ENCODE peak calls at places on chromosomes 2 and 18, in eight cellular contexts. O, D, A, H, M, P, R and Z are unnamed samples.
A peak's percentile ranks its signal among the peaks of the same experiment; 100 is the strongest.

GRCh38 chr18:65751145-65752085 is 603 bp downstream of the CDH7 start:
- DNase-seq in O (no peak), D (no peak), A (no peak), H (no peak), M (peak; percentile 36), P (no peak), R (no peak), Z (no peak)

GRCh38 chr2:172207916-172208315 is 105.2 kb upstream of the DLX2 start:
- DNase-seq in O (no peak), D (no peak), A (no peak), H (no peak), M (no peak), P (peak; percentile 28), R (no peak), Z (no peak)

GRCh38 chr18:12777543-12777942 is 74.7 kb downstream of the PSMG2 start:
- DNase-seq in O (no peak), D (no peak), A (no peak), H (no peak), M (no peak), P (no peak), R (no peak), Z (no peak)

GRCh38 chr2:96823203-96823602 is 7.1 kb downstream of the CNNM3 start:
- DNase-seq in O (no peak), D (no peak), A (no peak), H (no peak), M (no peak), P (peak; percentile 57), R (no peak), Z (no peak)

GRCh38 chr2:157837851-157838441 is 38.2 kb downstream of the ACVR1 start:
- DNase-seq in O (peak; percentile 33), D (peak; percentile 52), A (no peak), H (no peak), M (no peak), P (peak; percentile 29), R (no peak), Z (no peak)

GRCh38 chr2:20351555-20352229 is 1.0 kb upstream of the PUM2 start:
- DNase-seq in O (no peak), D (no peak), A (no peak), H (no peak), M (no peak), P (no peak), R (no peak), Z (no peak)

GRCh38 chr18:62028715-62029114 is 135.9 kb upstream of the RNF152 start:
- DNase-seq in O (no peak), D (no peak), A (no peak), H (no peak), M (no peak), P (no peak), R (no peak), Z (no peak)

GRCh38 chr2:70664525-70664924 is 103.5 kb downstream of the ADD2 start:
- DNase-seq in O (no peak), D (no peak), A (no peak), H (no peak), M (no peak), P (no peak), R (no peak), Z (no peak)

GRCh38 chr2:16031848-16032159 is 91.5 kb downstream of the MYCN start:
- DNase-seq in O (no peak), D (no peak), A (no peak), H (no peak), M (peak; percentile 73), P (no peak), R (no peak), Z (no peak)

GRCh38 chr2:119727493-119727892 is 32.2 kb upstream of the PTPN4 start:
- DNase-seq in O (no peak), D (no peak), A (no peak), H (no peak), M (no peak), P (no peak), R (no peak), Z (no peak)

GRCh38 chr2:9422321-9423099 is 818 bp downstream of the ITGB1BP1 start:
- DNase-seq in O (peak; percentile 45), D (no peak), A (peak; percentile 66), H (no peak), M (peak; percentile 59), P (peak; percentile 47), R (no peak), Z (no peak)

GRCh38 chr2:231928481-231928880 is 2.3 kb upstream of the NPPC start:
- DNase-seq in O (no peak), D (no peak), A (peak; percentile 13), H (no peak), M (no peak), P (no peak), R (no peak), Z (no peak)
- TF ChIP-seq CTCF in O (no peak), D (no peak), A (no peak), H (no peak), M (no peak), P (peak; percentile 5), R (peak; percentile 52), Z (no peak)

GRCh38 chr2:223697316-223697875 is 95.2 kb upstream of the SCG2 start:
- DNase-seq in O (peak; percentile 7), D (no peak), A (no peak), H (no peak), M (no peak), P (no peak), R (no peak), Z (no peak)

GRCh38 chr2:223696719-223697118 is 94.6 kb upstream of the SCG2 start:
- DNase-seq in O (peak; percentile 60), D (peak; percentile 24), A (no peak), H (no peak), M (no peak), P (peak; percentile 74), R (no peak), Z (no peak)

GRCh38 chr2:223697921-223698645 is 95.9 kb upstream of the SCG2 start:
- DNase-seq in O (peak; percentile 15), D (no peak), A (no peak), H (no peak), M (no peak), P (peak; percentile 78), R (no peak), Z (no peak)

GRCh38 chr2:223688094-223688835 is 86.1 kb upstream of the SCG2 start:
- DNase-seq in O (no peak), D (no peak), A (no peak), H (no peak), M (no peak), P (no peak), R (no peak), Z (no peak)

GRCh38 chr2:223692227-223692947 is 90.2 kb upstream of the SCG2 start:
- DNase-seq in O (peak; percentile 75), D (peak; percentile 78), A (no peak), H (no peak), M (no peak), P (peak; percentile 73), R (peak; percentile 65), Z (no peak)
- TF ChIP-seq CTCF in O (peak; percentile 82), D (peak; percentile 88), A (peak; percentile 30), H (no peak), M (peak; percentile 47), P (peak; percentile 84), R (peak; percentile 89), Z (peak; percentile 51)

DNA sequence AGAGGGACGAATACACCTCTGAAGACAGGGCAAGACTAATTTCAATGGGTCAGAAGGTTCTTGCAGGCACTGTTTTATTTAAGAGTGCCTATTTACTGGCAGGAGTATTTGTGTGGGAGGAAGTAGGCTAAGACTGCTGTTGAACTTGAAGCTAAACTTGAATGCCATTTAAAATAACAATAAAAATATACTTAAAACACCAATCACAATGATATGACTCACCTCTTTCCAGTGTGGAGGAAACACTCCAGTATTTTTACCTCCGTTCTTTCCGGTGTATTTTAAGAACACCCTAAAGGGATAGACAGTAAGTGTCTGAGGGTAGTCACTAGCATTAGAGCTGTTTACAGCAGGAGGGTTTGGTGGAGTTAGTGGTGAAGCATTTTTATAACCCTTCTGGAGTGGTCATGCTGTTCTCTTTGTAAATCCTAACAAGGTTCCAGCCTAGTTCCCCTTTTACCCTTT is 9.6 kb upstream of the HOXD1 start:
- DNase-seq in O (no peak), D (no peak), A (no peak), H (no peak), M (no peak), P (no peak), R (no peak), Z (no peak)
- TF ChIP-seq CTCF in O (no peak), D (no peak), A (no peak), H (no peak), M (no peak), P (no peak), R (no peak), Z (no peak)

GRCh38 chr2:235864746-235865535 is 303.2 kb downstream of the GBX2 start:
- DNase-seq in O (no peak), D (peak; percentile 10), A (no peak), H (no peak), M (no peak), P (peak; percentile 38), R (no peak), Z (no peak)
- TF ChIP-seq CTCF in O (no peak), D (no peak), A (no peak), H (no peak), M (no peak), P (no peak), R (no peak), Z (no peak)

GRCh38 chr2:238835726-238836301 is 12.1 kb upstream of the TWIST2 start:
- DNase-seq in O (no peak), D (no peak), A (no peak), H (no peak), M (no peak), P (no peak), R (no peak), Z (no peak)
- TF ChIP-seq CTCF in O (peak; percentile 33), D (peak; percentile 30), A (no peak), H (no peak), M (no peak), P (peak; percentile 31), R (peak; percentile 59), Z (peak; percentile 21)

DNA sequence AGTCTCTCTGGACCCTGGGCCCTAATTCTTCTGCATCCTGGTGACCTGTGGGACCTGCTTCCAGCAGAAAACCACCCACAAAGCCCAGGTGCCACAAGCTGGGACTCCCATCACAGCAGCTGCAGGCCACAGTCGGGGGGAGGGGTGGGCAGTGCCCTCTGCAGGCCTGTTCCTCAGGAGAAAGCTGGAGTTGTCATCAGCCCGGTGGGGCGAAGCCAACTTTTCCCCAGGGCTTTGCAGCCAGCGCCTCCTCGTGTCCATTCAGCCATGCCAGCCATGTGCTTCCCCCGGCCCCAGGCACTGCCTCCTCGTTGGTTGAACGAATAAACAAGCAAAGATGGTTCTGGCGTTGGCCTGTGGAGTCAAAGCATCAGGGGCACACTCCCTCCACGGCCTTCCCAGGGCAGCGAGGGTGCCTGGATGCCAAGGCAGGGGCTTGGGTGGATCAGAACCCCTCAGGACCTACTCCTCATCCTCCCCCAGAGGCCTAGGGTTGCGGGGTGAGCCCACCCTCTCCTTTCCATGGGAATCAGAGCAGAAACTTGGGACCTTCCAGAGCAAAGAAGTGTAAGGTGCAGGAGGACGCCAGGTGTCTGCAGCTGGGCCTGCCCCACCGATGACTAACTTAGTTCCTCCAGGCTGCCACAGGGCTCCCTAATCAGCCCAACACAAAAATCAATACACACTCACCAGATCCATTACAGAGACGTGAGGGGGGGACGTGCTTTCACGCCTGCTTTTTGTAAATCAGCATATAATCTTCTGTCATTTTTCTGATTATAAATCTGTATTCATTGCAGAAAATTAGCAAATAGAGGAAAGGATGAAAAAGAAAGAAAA is 75.7 kb upstream of the RAB6C start:
- DNase-seq in O (no peak), D (no peak), A (no peak), H (no peak), M (no peak), P (no peak), R (no peak), Z (no peak)
- TF ChIP-seq CTCF in O (no peak), D (no peak), A (no peak), H (no peak), M (no peak), P (no peak), R (no peak), Z (peak; percentile 40)